ENCODE peak calls at places on chromosomes 12 and 14, in four cellular contexts. D is fibroblast of the aortic adventitia, F is left ventricle myocardium inferior, Y is thoracic aorta. L is an unnamed sample.

GRCh38 chr12:21831671-21832357 is 57.3 kb upstream of the KCNJ8 start:
- DNase-seq in F (peak), Y (no peak), D (peak), L (peak)

GRCh38 chr12:115235880-115236279 is 551.9 kb upstream of the TBX3 start:
- DNase-seq in D (no peak), F (no peak), Y (no peak), L (no peak)

GRCh38 chr14:22319526-22320352 is 269.3 kb downstream of the DAD1 start:
- DNase-seq in D (peak), F (no peak), Y (peak), L (no peak)

GRCh38 chr12:92810370-92810769 is 107.6 kb downstream of the PLEKHG7 start:
- DNase-seq in F (no peak), D (no peak), Y (no peak), L (no peak)

GRCh38 chr12:26870491-26871419 is 37.8 kb upstream of the ITPR2 start:
- DNase-seq in Y (no peak), F (peak), D (peak), L (no peak)

GRCh38 chr12:39595923-39596322 is 23.7 kb downstream of the ABCD2 start:
- DNase-seq in Y (no peak), D (no peak), F (no peak), L (no peak)

GRCh38 chr12:12518919-12519318 is 43.7 kb downstream of the DUSP16 start:
- DNase-seq in Y (no peak), D (no peak), F (no peak), L (no peak)

GRCh38 chr12:43776498-43776897 is 17.7 kb downstream of the IRAK4 start:
- DNase-seq in F (no peak), Y (no peak), D (peak), L (no peak)

GRCh38 chr14:75247286-75247922 is 31.2 kb upstream of the FOS start:
- DNase-seq in Y (no peak), D (no peak), F (no peak), L (no peak)

GRCh38 chr12:32896438-32897275 is at the start of gene PKP2:
- DNase-seq in D (no peak), Y (no peak), F (peak), L (no peak)

GRCh38 chr12:66648336-66648735 is 30.5 kb downstream of the GRIP1 start:
- DNase-seq in Y (no peak), D (no peak), F (no peak), L (no peak)

GRCh38 chr12:13591488-13591887 is 389.9 kb downstream of the GRIN2B start:
- DNase-seq in F (no peak), Y (no peak), D (no peak), L (no peak)

GRCh38 chr12:124486346-124486963 is 81.0 kb downstream of the NCOR2 start:
- DNase-seq in D (no peak), Y (no peak), F (peak), L (no peak)

GRCh38 chr14:85316701-85317100 is 213.2 kb upstream of the FLRT2 start:
- DNase-seq in D (no peak), Y (no peak), F (no peak), L (no peak)

GRCh38 chr12:67578976-67579661 is 69.4 kb upstream of the DYRK2 start:
- DNase-seq in F (no peak), D (no peak), Y (no peak), L (no peak)

GRCh38 chr12:62640910-62641448 is 174.4 kb downstream of the MON2 start:
- DNase-seq in Y (no peak), F (no peak), D (no peak), L (no peak)

GRCh38 chr12:130619378-130619970 is 96.6 kb downstream of the RIMBP2 start:
- DNase-seq in Y (no peak), F (no peak), D (no peak), L (peak)

GRCh38 chr14:105465209-105466031 is 9.2 kb upstream of the CRIP2 start:
- DNase-seq in D (no peak), Y (no peak), F (peak), L (no peak)

GRCh38 chr12:100427078-100427477 is 46.6 kb upstream of the NR1H4 start:
- DNase-seq in F (no peak), D (peak), Y (no peak), L (no peak)

GRCh38 chr12:31035226-31035625 is 38.4 kb upstream of the DDX11 start:
- DNase-seq in Y (no peak), D (no peak), F (no peak), L (no peak)

GRCh38 chr12:38892976-38893375 is 12.4 kb downstream of the CPNE8 start:
- DNase-seq in D (no peak), Y (no peak), F (no peak), L (no peak)

GRCh38 chr12:69350777-69351176 is 2.6 kb downstream of the LYZ start:
- DNase-seq in Y (no peak), F (no peak), D (no peak), L (no peak)

GRCh38 chr12:69350002-69350626 is 1.9 kb downstream of the LYZ start:
- DNase-seq in D (no peak), Y (no peak), F (no peak), L (no peak)

GRCh38 chr12:69354172-69354560 is 5.4 kb upstream of the YEATS4 start:
- DNase-seq in F (no peak), Y (no peak), D (no peak), L (no peak)

GRCh38 chr12:69352904-69353303 is 4.7 kb downstream of the LYZ start:
- DNase-seq in Y (no peak), D (no peak), F (no peak), L (no peak)

GRCh38 chr12:69351462-69352236 is 3.5 kb downstream of the LYZ start:
- DNase-seq in D (no peak), Y (no peak), F (no peak), L (no peak)
- H3K4me3 ChIP-seq in D (no peak), Y (no peak), F (no peak), L (no peak)

GRCh38 chr12:71958457-71958856 is 19.8 kb downstream of the TPH2 start:
- DNase-seq in F (no peak), Y (no peak), D (no peak), L (no peak)
- H3K4me3 ChIP-seq in F (no peak), Y (no peak), D (no peak), L (no peak)

GRCh38 chr12:47779943-47780504 is 7.0 kb downstream of the SLC48A1 start:
- DNase-seq in Y (no peak), D (no peak), F (no peak), L (no peak)

GRCh38 chr12:47779301-47779942 is 6.4 kb downstream of the SLC48A1 start:
- DNase-seq in Y (peak), D (peak), F (peak), L (peak)

GRCh38 chr12:47777151-47777550 is 4.1 kb downstream of the SLC48A1 start:
- DNase-seq in F (no peak), Y (no peak), D (no peak), L (no peak)

GRCh38 chr12:47777741-47778558 is 4.9 kb downstream of the SLC48A1 start:
- DNase-seq in D (no peak), F (peak), Y (no peak), L (peak)

DNA sequence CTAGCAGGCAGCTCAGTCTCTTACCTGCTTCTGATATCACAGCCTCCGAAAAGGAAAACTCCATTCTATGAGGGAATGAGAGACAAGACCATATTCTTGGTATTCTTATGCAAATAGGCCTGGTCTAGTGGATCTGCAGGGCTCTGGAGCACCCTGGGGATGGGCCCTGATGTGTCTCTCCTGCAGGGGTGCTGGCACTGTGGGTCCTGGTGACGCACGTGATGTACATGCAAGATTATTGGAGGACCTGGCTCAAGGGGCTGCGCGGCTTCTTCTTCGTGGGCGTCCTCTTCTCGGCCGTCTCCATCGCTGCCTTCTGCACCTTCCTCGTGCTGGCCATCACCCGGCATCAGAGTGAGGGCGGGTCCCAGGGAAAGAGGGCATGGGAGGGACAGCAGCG is 5.8 kb downstream of the SLC48A1 start:
- DNase-seq in D (no peak), F (no peak), Y (no peak), L (peak)
- H3K4me3 ChIP-seq in D (no peak), F (no peak), Y (no peak), L (no peak)

GRCh38 chr14:67485501-67486095 is 2.9 kb downstream of the TMEM229B start:
- DNase-seq in Y (no peak), D (no peak), F (no peak), L (no peak)

GRCh38 chr14:67483599-67484270 is 4.8 kb downstream of the TMEM229B start:
- DNase-seq in Y (no peak), F (no peak), D (no peak), L (no peak)

GRCh38 chr14:67487937-67488893 is at the start of gene TMEM229B:
- DNase-seq in Y (no peak), F (no peak), D (no peak), L (no peak)

GRCh38 chr14:67487332-67487731 is 1.2 kb downstream of the TMEM229B start:
- DNase-seq in D (no peak), F (no peak), Y (no peak), L (no peak)

GRCh38 chr14:67486890-67487289 is 1.6 kb downstream of the TMEM229B start:
- DNase-seq in F (peak), D (no peak), Y (no peak), L (no peak)
- H3K4me3 ChIP-seq in F (no peak), D (no peak), Y (no peak), L (no peak)

L was measured in suprapubic skin.